ENCODE peak calls at places on chromosomes 1 and 21, in nine cellular contexts. One of them, this sample, is unnamed.
A peak's percentile ranks its signal among the peaks of the same experiment; 100 is the strongest.

GRCh38 chr1:160256396-160257046 is 5.8 kb downstream of the DCAF8 start:
- DNase-seq in uterus: no peak
- DNase-seq in GM12865: no peak
- DNase-seq in fibroblast of the aortic adventitia: peak; percentile 80
- DNase-seq in upper lobe of right lung: no peak
- DNase-seq in GM06990: no peak
- DNase-seq in glutamatergic neuron: no peak
- DNase-seq in Peyer's patch: no peak
- DNase-seq in AG04450: peak; percentile 23
- DNase-seq in this sample: no peak

GRCh38 chr21:34822957-34823356 is 154.2 kb downstream of the CLIC6 start:
- DNase-seq in uterus: no peak
- DNase-seq in GM12865: no peak
- DNase-seq in fibroblast of the aortic adventitia: peak; percentile 59
- DNase-seq in upper lobe of right lung: no peak
- DNase-seq in GM06990: no peak
- DNase-seq in glutamatergic neuron: no peak
- DNase-seq in Peyer's patch: peak; percentile 64
- DNase-seq in AG04450: no peak
- DNase-seq in this sample: no peak

GRCh38 chr1:180239145-180240096 is 9.4 kb downstream of the LHX4 start:
- DNase-seq in uterus: no peak
- DNase-seq in GM12865: no peak
- DNase-seq in fibroblast of the aortic adventitia: no peak
- DNase-seq in upper lobe of right lung: no peak
- DNase-seq in GM06990: no peak
- DNase-seq in glutamatergic neuron: no peak
- DNase-seq in Peyer's patch: no peak
- DNase-seq in AG04450: no peak
- DNase-seq in this sample: no peak

GRCh38 chr1:23098463-23099170 is 70.0 kb downstream of the LUZP1 start:
- DNase-seq in uterus: peak; percentile 73
- DNase-seq in GM12865: peak; percentile 80
- DNase-seq in fibroblast of the aortic adventitia: peak; percentile 89
- DNase-seq in upper lobe of right lung: no peak
- DNase-seq in GM06990: no peak
- DNase-seq in glutamatergic neuron: peak; percentile 54
- DNase-seq in Peyer's patch: peak; percentile 82
- DNase-seq in AG04450: peak; percentile 58
- DNase-seq in this sample: no peak

GRCh38 chr1:206706298-206706791 is 21.6 kb downstream of the MAPKAPK2 start:
- DNase-seq in uterus: peak; percentile 46
- DNase-seq in GM12865: no peak
- DNase-seq in fibroblast of the aortic adventitia: peak; percentile 94
- DNase-seq in upper lobe of right lung: peak; percentile 37
- DNase-seq in GM06990: no peak
- DNase-seq in glutamatergic neuron: peak; percentile 62
- DNase-seq in Peyer's patch: no peak
- DNase-seq in AG04450: peak; percentile 61
- DNase-seq in this sample: peak; percentile 61

GRCh38 chr1:118204648-118205047 is 19.6 kb upstream of the SPAG17 start:
- DNase-seq in uterus: no peak
- DNase-seq in GM12865: no peak
- DNase-seq in fibroblast of the aortic adventitia: no peak
- DNase-seq in upper lobe of right lung: no peak
- DNase-seq in GM06990: no peak
- DNase-seq in glutamatergic neuron: no peak
- DNase-seq in Peyer's patch: no peak
- DNase-seq in AG04450: no peak
- DNase-seq in this sample: no peak

GRCh38 chr1:222919478-222919865 is 104.6 kb downstream of the DISP1 start:
- DNase-seq in uterus: no peak
- DNase-seq in GM12865: no peak
- DNase-seq in fibroblast of the aortic adventitia: no peak
- DNase-seq in upper lobe of right lung: no peak
- DNase-seq in GM06990: no peak
- DNase-seq in glutamatergic neuron: no peak
- DNase-seq in Peyer's patch: no peak
- DNase-seq in AG04450: peak; percentile 48
- DNase-seq in this sample: no peak

GRCh38 chr1:41486892-41487728 is 2.6 kb upstream of the EDN2 start:
- DNase-seq in uterus: no peak
- DNase-seq in GM12865: peak; percentile 81
- DNase-seq in fibroblast of the aortic adventitia: no peak
- DNase-seq in upper lobe of right lung: no peak
- DNase-seq in GM06990: peak; percentile 58
- DNase-seq in glutamatergic neuron: no peak
- DNase-seq in Peyer's patch: no peak
- DNase-seq in AG04450: no peak
- DNase-seq in this sample: no peak

GRCh38 chr1:181021811-181022434 is 747 bp downstream of the STX6 start:
- DNase-seq in uterus: peak; percentile 72
- DNase-seq in GM12865: peak; percentile 83
- DNase-seq in fibroblast of the aortic adventitia: peak; percentile 59
- DNase-seq in upper lobe of right lung: peak; percentile 84
- DNase-seq in GM06990: peak; percentile 79
- DNase-seq in glutamatergic neuron: peak; percentile 64
- DNase-seq in Peyer's patch: peak; percentile 70
- DNase-seq in AG04450: peak; percentile 24
- DNase-seq in this sample: no peak

GRCh38 chr1:27332536-27333281 is 9.1 kb upstream of the SYTL1 start:
- DNase-seq in uterus: peak; percentile 36
- DNase-seq in GM12865: peak; percentile 40
- DNase-seq in fibroblast of the aortic adventitia: peak; percentile 39
- DNase-seq in upper lobe of right lung: no peak
- DNase-seq in GM06990: no peak
- DNase-seq in glutamatergic neuron: peak; percentile 78
- DNase-seq in Peyer's patch: peak; percentile 70
- DNase-seq in AG04450: no peak
- DNase-seq in this sample: no peak

GRCh38 chr1:233945573-233945972 is 41.1 kb downstream of the SLC35F3 start:
- DNase-seq in uterus: no peak
- DNase-seq in GM12865: peak; percentile 22
- DNase-seq in fibroblast of the aortic adventitia: no peak
- DNase-seq in upper lobe of right lung: no peak
- DNase-seq in GM06990: no peak
- DNase-seq in glutamatergic neuron: no peak
- DNase-seq in Peyer's patch: no peak
- DNase-seq in AG04450: no peak
- DNase-seq in this sample: no peak
- TF ChIP-seq CTCF in uterus: no peak
- TF ChIP-seq CTCF in GM12865: no peak
- TF ChIP-seq CTCF in fibroblast of the aortic adventitia: no peak
- TF ChIP-seq CTCF in upper lobe of right lung: no peak
- TF ChIP-seq CTCF in GM06990: no peak
- TF ChIP-seq CTCF in glutamatergic neuron: no peak
- TF ChIP-seq CTCF in Peyer's patch: no peak
- TF ChIP-seq CTCF in AG04450: no peak
- TF ChIP-seq CTCF in this sample: no peak

GRCh38 chr1:58811303-58811702 is 27.5 kb upstream of the JUN start:
- DNase-seq in uterus: no peak
- DNase-seq in GM12865: no peak
- DNase-seq in fibroblast of the aortic adventitia: no peak
- DNase-seq in upper lobe of right lung: no peak
- DNase-seq in GM06990: no peak
- DNase-seq in glutamatergic neuron: no peak
- DNase-seq in Peyer's patch: no peak
- DNase-seq in AG04450: no peak
- DNase-seq in this sample: no peak
- TF ChIP-seq CTCF in uterus: no peak
- TF ChIP-seq CTCF in GM12865: no peak
- TF ChIP-seq CTCF in fibroblast of the aortic adventitia: no peak
- TF ChIP-seq CTCF in upper lobe of right lung: no peak
- TF ChIP-seq CTCF in GM06990: no peak
- TF ChIP-seq CTCF in glutamatergic neuron: no peak
- TF ChIP-seq CTCF in Peyer's patch: no peak
- TF ChIP-seq CTCF in AG04450: no peak
- TF ChIP-seq CTCF in this sample: no peak

GRCh38 chr1:40363721-40364120 is 9.8 kb upstream of the SMAP2 start:
- DNase-seq in uterus: no peak
- DNase-seq in GM12865: peak; percentile 78
- DNase-seq in fibroblast of the aortic adventitia: no peak
- DNase-seq in upper lobe of right lung: no peak
- DNase-seq in GM06990: peak; percentile 55
- DNase-seq in glutamatergic neuron: peak; percentile 38
- DNase-seq in Peyer's patch: peak; percentile 59
- DNase-seq in AG04450: no peak
- DNase-seq in this sample: no peak
- TF ChIP-seq CTCF in uterus: no peak
- TF ChIP-seq CTCF in GM12865: peak; percentile 20
- TF ChIP-seq CTCF in fibroblast of the aortic adventitia: no peak
- TF ChIP-seq CTCF in upper lobe of right lung: no peak
- TF ChIP-seq CTCF in GM06990: peak; percentile 47
- TF ChIP-seq CTCF in glutamatergic neuron: no peak
- TF ChIP-seq CTCF in Peyer's patch: no peak
- TF ChIP-seq CTCF in AG04450: no peak
- TF ChIP-seq CTCF in this sample: no peak

DNA sequence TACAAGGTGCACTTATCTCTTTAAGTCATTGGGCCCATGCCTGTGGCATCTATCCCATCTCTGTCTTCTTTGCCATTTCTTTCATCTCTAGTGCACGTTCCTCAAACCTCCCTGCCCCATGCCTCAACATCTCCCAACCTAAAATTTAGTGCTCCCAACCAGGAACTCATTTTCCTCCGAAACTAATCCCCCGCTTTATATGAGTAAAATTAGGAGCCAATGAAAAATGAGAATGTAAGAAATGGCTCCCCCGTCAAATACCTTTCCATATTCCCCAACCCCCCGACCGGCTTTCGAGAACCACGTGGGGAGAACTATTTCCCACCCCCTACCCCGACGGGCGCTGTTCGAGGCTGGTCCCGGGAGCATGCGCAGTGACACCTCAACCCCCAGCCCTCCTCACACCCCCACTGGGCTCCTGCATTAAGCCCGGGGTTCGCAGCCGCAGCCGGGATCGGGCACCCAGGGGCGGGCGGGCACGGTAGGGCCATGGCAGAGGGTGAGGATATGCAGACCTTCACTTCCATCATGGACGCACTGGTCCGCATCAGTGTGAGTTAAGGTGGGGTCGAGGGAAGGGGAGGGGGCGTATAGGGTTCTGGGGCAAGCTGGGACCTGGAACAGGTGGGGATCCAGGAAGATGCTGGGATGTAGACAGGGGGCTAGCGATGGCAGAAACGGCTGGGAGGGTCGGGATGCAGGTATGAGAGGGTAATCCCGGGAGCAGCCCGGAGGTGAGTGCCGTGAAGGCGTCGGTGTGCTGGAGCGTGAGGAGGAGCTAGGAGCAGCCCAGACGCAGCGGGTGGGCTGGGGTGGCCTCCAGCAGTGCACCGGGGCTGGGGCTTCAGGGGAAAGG is at the start of gene TRIM46:
- DNase-seq in uterus: no peak
- DNase-seq in GM12865: peak; percentile 54
- DNase-seq in fibroblast of the aortic adventitia: peak; percentile 54
- DNase-seq in upper lobe of right lung: peak; percentile 71
- DNase-seq in GM06990: peak; percentile 65
- DNase-seq in glutamatergic neuron: peak; percentile 73
- DNase-seq in Peyer's patch: peak; percentile 68
- DNase-seq in AG04450: no peak
- DNase-seq in this sample: no peak
- TF ChIP-seq CTCF in uterus: no peak
- TF ChIP-seq CTCF in GM12865: no peak
- TF ChIP-seq CTCF in fibroblast of the aortic adventitia: no peak
- TF ChIP-seq CTCF in upper lobe of right lung: no peak
- TF ChIP-seq CTCF in GM06990: no peak
- TF ChIP-seq CTCF in glutamatergic neuron: peak; percentile 63
- TF ChIP-seq CTCF in Peyer's patch: no peak
- TF ChIP-seq CTCF in AG04450: no peak
- TF ChIP-seq CTCF in this sample: no peak

GRCh38 chr1:245603311-245603865 is 448.6 kb downstream of the KIF26B start:
- DNase-seq in uterus: no peak
- DNase-seq in GM12865: no peak
- DNase-seq in fibroblast of the aortic adventitia: peak; percentile 27
- DNase-seq in upper lobe of right lung: no peak
- DNase-seq in GM06990: no peak
- DNase-seq in glutamatergic neuron: no peak
- DNase-seq in Peyer's patch: no peak
- DNase-seq in AG04450: no peak
- DNase-seq in this sample: no peak

GRCh38 chr1:245606157-245606725 is 451.5 kb downstream of the KIF26B start:
- DNase-seq in uterus: no peak
- DNase-seq in GM12865: no peak
- DNase-seq in fibroblast of the aortic adventitia: no peak
- DNase-seq in upper lobe of right lung: no peak
- DNase-seq in GM06990: no peak
- DNase-seq in glutamatergic neuron: no peak
- DNase-seq in Peyer's patch: no peak
- DNase-seq in AG04450: no peak
- DNase-seq in this sample: no peak

GRCh38 chr1:245609354-245609753 is 454.6 kb downstream of the KIF26B start:
- DNase-seq in uterus: no peak
- DNase-seq in GM12865: no peak
- DNase-seq in fibroblast of the aortic adventitia: no peak
- DNase-seq in upper lobe of right lung: no peak
- DNase-seq in GM06990: no peak
- DNase-seq in glutamatergic neuron: no peak
- DNase-seq in Peyer's patch: no peak
- DNase-seq in AG04450: no peak
- DNase-seq in this sample: no peak

GRCh38 chr1:245604979-245605378 is 450.2 kb downstream of the KIF26B start:
- DNase-seq in uterus: no peak
- DNase-seq in GM12865: no peak
- DNase-seq in fibroblast of the aortic adventitia: no peak
- DNase-seq in upper lobe of right lung: no peak
- DNase-seq in GM06990: no peak
- DNase-seq in glutamatergic neuron: no peak
- DNase-seq in Peyer's patch: no peak
- DNase-seq in AG04450: no peak
- DNase-seq in this sample: no peak

GRCh38 chr1:245605480-245606156 is 450.8 kb downstream of the KIF26B start:
- DNase-seq in uterus: no peak
- DNase-seq in GM12865: no peak
- DNase-seq in fibroblast of the aortic adventitia: peak; percentile 95
- DNase-seq in upper lobe of right lung: no peak
- DNase-seq in GM06990: no peak
- DNase-seq in glutamatergic neuron: no peak
- DNase-seq in Peyer's patch: no peak
- DNase-seq in AG04450: peak; percentile 70
- DNase-seq in this sample: no peak
- TF ChIP-seq CTCF in uterus: no peak
- TF ChIP-seq CTCF in GM12865: no peak
- TF ChIP-seq CTCF in fibroblast of the aortic adventitia: no peak
- TF ChIP-seq CTCF in upper lobe of right lung: no peak
- TF ChIP-seq CTCF in GM06990: no peak
- TF ChIP-seq CTCF in glutamatergic neuron: no peak
- TF ChIP-seq CTCF in Peyer's patch: no peak
- TF ChIP-seq CTCF in AG04450: no peak
- TF ChIP-seq CTCF in this sample: no peak

This sample was measured in omental fat pad.